ENCODE peak calls at places on chromosomes 7 and 10, in seven cellular contexts. One of them, this sample, is unnamed.
A peak's percentile ranks its signal among the peaks of the same experiment; 100 is the strongest.

GRCh38 chr7:5354460-5355279 is 69.0 kb downstream of the TNRC18 start:
- DNase-seq in left ventricle myocardium inferior: peak; percentile 73
- DNase-seq in coronary artery: no peak
- DNase-seq in endothelial cell: no peak
- DNase-seq in GM23338: peak; percentile 77
- DNase-seq in fibroblast of lung: peak; percentile 32
- DNase-seq in IMR-90: peak; percentile 43
- DNase-seq in this sample: no peak

GRCh38 chr10:108050626-108051025 is 886.1 kb upstream of the SORCS1 start:
- DNase-seq in left ventricle myocardium inferior: no peak
- DNase-seq in coronary artery: no peak
- DNase-seq in endothelial cell: no peak
- DNase-seq in GM23338: no peak
- DNase-seq in fibroblast of lung: no peak
- DNase-seq in IMR-90: no peak
- DNase-seq in this sample: no peak

GRCh38 chr7:116955801-116956514 is 2.7 kb downstream of the ST7 start:
- DNase-seq in left ventricle myocardium inferior: no peak
- DNase-seq in coronary artery: no peak
- DNase-seq in endothelial cell: no peak
- DNase-seq in GM23338: no peak
- DNase-seq in fibroblast of lung: peak; percentile 53
- DNase-seq in IMR-90: no peak
- DNase-seq in this sample: peak; percentile 64

GRCh38 chr10:7275761-7276440 is 134.9 kb downstream of the SFMBT2 start:
- DNase-seq in left ventricle myocardium inferior: no peak
- DNase-seq in coronary artery: no peak
- DNase-seq in endothelial cell: no peak
- DNase-seq in GM23338: no peak
- DNase-seq in fibroblast of lung: no peak
- DNase-seq in IMR-90: no peak
- DNase-seq in this sample: no peak

GRCh38 chr10:84901885-84902284 is 573.5 kb downstream of the CCSER2 start:
- DNase-seq in left ventricle myocardium inferior: no peak
- DNase-seq in coronary artery: no peak
- DNase-seq in endothelial cell: no peak
- DNase-seq in GM23338: no peak
- DNase-seq in fibroblast of lung: no peak
- DNase-seq in IMR-90: no peak
- DNase-seq in this sample: no peak

GRCh38 chr10:123553810-123554430 is 112.2 kb upstream of the GPR26 start:
- DNase-seq in left ventricle myocardium inferior: no peak
- DNase-seq in coronary artery: peak; percentile 31
- DNase-seq in endothelial cell: no peak
- DNase-seq in GM23338: no peak
- DNase-seq in fibroblast of lung: no peak
- DNase-seq in IMR-90: no peak
- DNase-seq in this sample: no peak

GRCh38 chr7:33725111-33725510 is 180.2 kb upstream of the BMPER start:
- DNase-seq in left ventricle myocardium inferior: no peak
- DNase-seq in coronary artery: no peak
- DNase-seq in endothelial cell: no peak
- DNase-seq in GM23338: no peak
- DNase-seq in fibroblast of lung: no peak
- DNase-seq in IMR-90: no peak
- DNase-seq in this sample: no peak

GRCh38 chr7:150322114-150322832 is 882 bp upstream of the LRRC61 start:
- DNase-seq in left ventricle myocardium inferior: no peak
- DNase-seq in coronary artery: no peak
- DNase-seq in endothelial cell: no peak
- DNase-seq in GM23338: no peak
- DNase-seq in fibroblast of lung: no peak
- DNase-seq in IMR-90: no peak
- DNase-seq in this sample: no peak

GRCh38 chr7:95470452-95470851 is 15.3 kb upstream of the ASB4 start:
- DNase-seq in left ventricle myocardium inferior: no peak
- DNase-seq in coronary artery: no peak
- DNase-seq in endothelial cell: peak; percentile 46
- DNase-seq in GM23338: peak; percentile 15
- DNase-seq in fibroblast of lung: peak; percentile 75
- DNase-seq in IMR-90: peak; percentile 16
- DNase-seq in this sample: peak; percentile 45

GRCh38 chr10:73759512-73760115 is 15.4 kb downstream of the SEC24C start:
- DNase-seq in left ventricle myocardium inferior: no peak
- DNase-seq in coronary artery: no peak
- DNase-seq in endothelial cell: no peak
- DNase-seq in GM23338: peak; percentile 30
- DNase-seq in fibroblast of lung: no peak
- DNase-seq in IMR-90: no peak
- DNase-seq in this sample: peak; percentile 38

GRCh38 chr7:128000854-128001265 is 30.4 kb downstream of the LRRC4 start:
- DNase-seq in left ventricle myocardium inferior: no peak
- DNase-seq in coronary artery: no peak
- DNase-seq in endothelial cell: no peak
- DNase-seq in GM23338: no peak
- DNase-seq in fibroblast of lung: no peak
- DNase-seq in IMR-90: no peak
- DNase-seq in this sample: peak; percentile 42

GRCh38 chr10:7529638-7530037 is 118.8 kb upstream of the SFMBT2 start:
- DNase-seq in left ventricle myocardium inferior: no peak
- DNase-seq in coronary artery: no peak
- DNase-seq in endothelial cell: peak; percentile 40
- DNase-seq in GM23338: peak; percentile 67
- DNase-seq in fibroblast of lung: no peak
- DNase-seq in IMR-90: no peak
- DNase-seq in this sample: no peak

GRCh38 chr10:58731276-58731675 is 218.6 kb downstream of the BICC1 start:
- DNase-seq in left ventricle myocardium inferior: no peak
- DNase-seq in coronary artery: no peak
- DNase-seq in endothelial cell: no peak
- DNase-seq in GM23338: no peak
- DNase-seq in fibroblast of lung: no peak
- DNase-seq in IMR-90: no peak
- DNase-seq in this sample: no peak

GRCh38 chr10:58733436-58733835 is 220.8 kb downstream of the BICC1 start:
- DNase-seq in left ventricle myocardium inferior: no peak
- DNase-seq in coronary artery: no peak
- DNase-seq in endothelial cell: no peak
- DNase-seq in GM23338: no peak
- DNase-seq in fibroblast of lung: no peak
- DNase-seq in IMR-90: no peak
- DNase-seq in this sample: no peak

GRCh38 chr10:58735087-58735486 is 222.4 kb downstream of the BICC1 start:
- DNase-seq in left ventricle myocardium inferior: no peak
- DNase-seq in coronary artery: no peak
- DNase-seq in endothelial cell: no peak
- DNase-seq in GM23338: no peak
- DNase-seq in fibroblast of lung: no peak
- DNase-seq in IMR-90: no peak
- DNase-seq in this sample: no peak

DNA sequence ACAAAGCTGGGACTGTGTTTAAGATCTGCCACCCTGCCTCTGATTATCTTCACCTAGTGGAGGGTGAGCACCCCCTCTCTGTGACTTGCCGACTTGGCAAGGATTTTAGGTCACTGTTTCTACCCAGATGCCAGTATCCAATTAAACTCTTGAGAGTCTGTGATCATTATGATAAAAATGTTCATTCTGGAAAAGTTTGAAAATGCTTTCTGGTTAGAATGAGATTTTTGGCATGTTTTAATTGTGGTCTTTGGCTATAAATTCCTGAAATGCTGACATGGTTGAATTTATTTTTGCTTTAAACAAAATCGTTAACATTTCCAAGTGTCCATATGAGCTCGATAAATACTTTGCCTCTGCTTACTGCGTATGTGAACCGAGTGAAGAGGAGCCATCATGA is 221.4 kb downstream of the BICC1 start:
- DNase-seq in left ventricle myocardium inferior: no peak
- DNase-seq in coronary artery: no peak
- DNase-seq in endothelial cell: no peak
- DNase-seq in GM23338: peak; percentile 21
- DNase-seq in fibroblast of lung: peak; percentile 82
- DNase-seq in IMR-90: peak; percentile 28
- DNase-seq in this sample: no peak
- TF ChIP-seq CTCF in left ventricle myocardium inferior: no peak
- TF ChIP-seq CTCF in coronary artery: no peak
- TF ChIP-seq CTCF in endothelial cell: no peak
- TF ChIP-seq CTCF in GM23338: peak; percentile 33
- TF ChIP-seq CTCF in fibroblast of lung: no peak
- TF ChIP-seq CTCF in IMR-90: no peak
- TF ChIP-seq CTCF in this sample: no peak

DNA sequence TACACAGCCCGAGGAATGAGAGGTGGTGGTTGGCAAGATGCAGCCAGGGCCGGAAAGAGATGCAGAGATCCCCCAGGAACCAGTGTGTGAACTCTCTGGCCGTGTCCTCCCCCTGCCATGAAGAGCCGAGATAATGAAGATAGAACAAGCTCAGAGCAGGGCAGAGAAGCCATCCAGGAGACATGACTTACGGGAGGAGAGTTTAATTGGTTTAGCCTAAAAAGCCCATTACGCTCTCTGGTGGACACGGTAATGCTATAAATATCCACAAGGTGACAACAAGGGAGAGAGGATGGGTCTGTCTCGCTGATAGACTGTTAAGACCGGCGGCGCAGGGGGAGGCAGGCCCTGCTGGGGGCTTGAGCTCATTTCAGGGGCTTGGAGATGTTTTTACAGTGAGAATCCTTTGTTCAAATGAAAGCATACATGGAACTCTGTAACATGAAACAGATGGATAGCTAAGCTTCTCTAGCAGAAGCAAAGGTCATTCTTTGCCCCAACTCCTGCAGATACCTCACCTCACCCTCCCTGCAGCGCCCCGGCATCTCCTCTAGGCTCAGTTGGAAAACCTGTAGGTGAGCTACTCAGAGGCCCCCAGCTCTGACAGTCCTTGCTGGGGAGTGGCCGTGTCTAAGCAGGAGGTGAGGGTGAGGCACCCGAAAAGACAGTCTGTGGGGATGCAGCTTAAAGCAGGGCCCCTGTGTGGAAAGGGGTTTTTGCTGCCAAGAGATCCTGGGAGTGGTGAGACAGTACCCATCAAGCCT is 40.8 kb upstream of the LOXL4 start:
- DNase-seq in left ventricle myocardium inferior: no peak
- DNase-seq in coronary artery: no peak
- DNase-seq in endothelial cell: no peak
- DNase-seq in GM23338: peak; percentile 70
- DNase-seq in fibroblast of lung: no peak
- DNase-seq in IMR-90: no peak
- DNase-seq in this sample: no peak
- TF ChIP-seq CTCF in left ventricle myocardium inferior: no peak
- TF ChIP-seq CTCF in coronary artery: no peak
- TF ChIP-seq CTCF in endothelial cell: no peak
- TF ChIP-seq CTCF in GM23338: peak; percentile 11
- TF ChIP-seq CTCF in fibroblast of lung: no peak
- TF ChIP-seq CTCF in IMR-90: no peak
- TF ChIP-seq CTCF in this sample: no peak

DNA sequence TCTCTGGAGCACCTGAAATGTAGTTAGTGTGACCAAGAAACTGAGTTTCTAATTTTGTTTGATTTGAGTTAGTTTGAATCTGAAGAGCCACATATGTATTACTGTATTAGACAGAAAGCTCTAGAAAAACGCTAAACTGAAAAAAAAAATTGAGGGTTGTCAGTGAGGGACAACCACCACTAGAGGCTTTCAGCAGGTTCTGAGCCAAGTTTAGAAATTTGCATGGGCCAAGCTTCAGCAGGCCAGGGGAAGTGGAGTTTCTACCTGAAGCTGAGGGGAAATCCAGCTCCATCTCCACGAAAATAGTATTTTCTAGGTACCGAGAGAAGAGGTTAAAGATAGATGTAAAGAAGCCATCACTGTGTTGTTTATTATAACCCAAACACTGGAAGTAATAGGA is 77.9 kb upstream of the PLXNA4 start:
- DNase-seq in left ventricle myocardium inferior: no peak
- DNase-seq in coronary artery: no peak
- DNase-seq in endothelial cell: peak; percentile 17
- DNase-seq in GM23338: peak; percentile 76
- DNase-seq in fibroblast of lung: no peak
- DNase-seq in IMR-90: no peak
- DNase-seq in this sample: peak; percentile 59
- TF ChIP-seq CTCF in left ventricle myocardium inferior: peak; percentile 34
- TF ChIP-seq CTCF in coronary artery: no peak
- TF ChIP-seq CTCF in endothelial cell: peak; percentile 38
- TF ChIP-seq CTCF in GM23338: peak; percentile 65
- TF ChIP-seq CTCF in fibroblast of lung: peak; percentile 23
- TF ChIP-seq CTCF in IMR-90: peak; percentile 2
- TF ChIP-seq CTCF in this sample: peak; percentile 31

GRCh38 chr7:4077980-4078379 is 604.1 kb upstream of the FOXK1 start:
- DNase-seq in left ventricle myocardium inferior: no peak
- DNase-seq in coronary artery: no peak
- DNase-seq in endothelial cell: no peak
- DNase-seq in GM23338: no peak
- DNase-seq in fibroblast of lung: no peak
- DNase-seq in IMR-90: no peak
- DNase-seq in this sample: no peak
- TF ChIP-seq CTCF in left ventricle myocardium inferior: no peak
- TF ChIP-seq CTCF in coronary artery: no peak
- TF ChIP-seq CTCF in endothelial cell: no peak
- TF ChIP-seq CTCF in GM23338: no peak
- TF ChIP-seq CTCF in fibroblast of lung: no peak
- TF ChIP-seq CTCF in IMR-90: no peak
- TF ChIP-seq CTCF in this sample: no peak